ENCODE peak calls at places on chromosomes 2 and 18, in four cellular contexts. One of them, this sample, is unnamed.

GRCh38 chr2:28556303-28556702 is 60.4 kb downstream of the PLB1 start:
- DNase-seq in mesendoderm: no peak
- DNase-seq in H1: no peak
- DNase-seq in H9: no peak
- DNase-seq in this sample: no peak

GRCh38 chr2:160096414-160096813 is 34.0 kb upstream of the PLA2R1 start:
- DNase-seq in H9: no peak
- DNase-seq in H1: no peak
- DNase-seq in mesendoderm: no peak
- DNase-seq in this sample: no peak

GRCh38 chr18:3058328-3059191 is 45.6 kb upstream of the LPIN2 start:
- DNase-seq in mesendoderm: no peak
- DNase-seq in H9: no peak
- DNase-seq in H1: no peak
- DNase-seq in this sample: no peak

GRCh38 chr2:218540015-218540414 is 28.1 kb downstream of the USP37 start:
- DNase-seq in H1: no peak
- DNase-seq in H9: no peak
- DNase-seq in mesendoderm: no peak
- DNase-seq in this sample: peak

GRCh38 chr2:227853204-227853629 is 18.2 kb upstream of the DAW1 start:
- DNase-seq in H1: no peak
- DNase-seq in H9: no peak
- DNase-seq in mesendoderm: no peak
- DNase-seq in this sample: peak

GRCh38 chr18:28127763-28128737 is 48.9 kb downstream of the CDH2 start:
- DNase-seq in mesendoderm: peak
- DNase-seq in H9: no peak
- DNase-seq in H1: no peak
- DNase-seq in this sample: peak

GRCh38 chr18:56702946-56703345 is 51.8 kb downstream of the WDR7 start:
- DNase-seq in H1: no peak
- DNase-seq in mesendoderm: peak
- DNase-seq in H9: no peak
- DNase-seq in this sample: peak

GRCh38 chr2:101305492-101306123 is 2.9 kb downstream of the RNF149 start:
- DNase-seq in H1: no peak
- DNase-seq in H9: no peak
- DNase-seq in mesendoderm: no peak
- DNase-seq in this sample: peak

GRCh38 chr2:240215676-240216051 is 75.2 kb upstream of the OTOS start:
- DNase-seq in H1: no peak
- DNase-seq in mesendoderm: no peak
- DNase-seq in H9: no peak
- DNase-seq in this sample: no peak

GRCh38 chr2:227614246-227614645 is 394 bp downstream of the SCYGR3 start:
- DNase-seq in mesendoderm: no peak
- DNase-seq in H9: no peak
- DNase-seq in H1: no peak
- DNase-seq in this sample: no peak

GRCh38 chr2:1856922-1857321 is 112.6 kb upstream of the PXDN start:
- DNase-seq in H1: no peak
- DNase-seq in mesendoderm: peak
- DNase-seq in H9: no peak
- DNase-seq in this sample: peak

GRCh38 chr2:239167011-239167673 is 233.7 kb downstream of the HDAC4 start:
- DNase-seq in H9: no peak
- DNase-seq in H1: no peak
- DNase-seq in mesendoderm: no peak
- DNase-seq in this sample: no peak

GRCh38 chr2:219001577-219002394 is 8.6 kb upstream of the CRYBA2 start:
- DNase-seq in H9: peak
- DNase-seq in mesendoderm: peak
- DNase-seq in H1: no peak
- DNase-seq in this sample: no peak

GRCh38 chr18:49591775-49592174 is 29.9 kb downstream of the LIPG start:
- DNase-seq in H9: no peak
- DNase-seq in mesendoderm: no peak
- DNase-seq in H1: no peak
- DNase-seq in this sample: no peak

GRCh38 chr2:38184964-38185603 is 109.1 kb upstream of the CYP1B1 start:
- DNase-seq in mesendoderm: no peak
- DNase-seq in H9: no peak
- DNase-seq in H1: no peak
- DNase-seq in this sample: peak

GRCh38 chr2:226048625-226049024 is 649.1 kb downstream of the NYAP2 start:
- DNase-seq in H9: no peak
- DNase-seq in mesendoderm: peak
- DNase-seq in H1: no peak
- DNase-seq in this sample: peak

GRCh38 chr2:55102056-55102812 is 52.0 kb upstream of the RTN4 start:
- DNase-seq in H9: no peak
- DNase-seq in H1: no peak
- DNase-seq in mesendoderm: no peak
- DNase-seq in this sample: peak

GRCh38 chr2:133418021-133418420 is 150.2 kb downstream of the NCKAP5 start:
- DNase-seq in H1: no peak
- DNase-seq in H9: no peak
- DNase-seq in mesendoderm: no peak
- DNase-seq in this sample: no peak

GRCh38 chr18:21281611-21282010 is 39.6 kb downstream of the GREB1L start:
- DNase-seq in H1: no peak
- DNase-seq in mesendoderm: no peak
- DNase-seq in H9: no peak
- DNase-seq in this sample: no peak

GRCh38 chr18:3121256-3121655 is 98.5 kb downstream of the MYOM1 start:
- DNase-seq in mesendoderm: no peak
- DNase-seq in H9: no peak
- DNase-seq in H1: no peak
- DNase-seq in this sample: no peak

GRCh38 chr2:100548771-100549170 is 14.0 kb upstream of the PDCL3 start:
- DNase-seq in H1: no peak
- DNase-seq in mesendoderm: no peak
- DNase-seq in H9: no peak
- DNase-seq in this sample: no peak

GRCh38 chr18:30121397-30121796 is 921.1 kb downstream of the DSC3 start:
- DNase-seq in H1: no peak
- DNase-seq in H9: no peak
- DNase-seq in mesendoderm: no peak
- DNase-seq in this sample: no peak

GRCh38 chr2:86035883-86036789 is 69.5 kb downstream of the POLR1A start:
- DNase-seq in mesendoderm: peak
- DNase-seq in H9: no peak
- DNase-seq in H1: no peak
- DNase-seq in this sample: peak

GRCh38 chr2:110871637-110872036 is 139.3 kb downstream of the ACOXL start:
- DNase-seq in mesendoderm: no peak
- DNase-seq in H9: no peak
- DNase-seq in H1: no peak
- DNase-seq in this sample: no peak

GRCh38 chr2:199646439-199646838 is 188.7 kb upstream of the SATB2 start:
- DNase-seq in H1: no peak
- DNase-seq in mesendoderm: no peak
- DNase-seq in H9: no peak
- DNase-seq in this sample: no peak

GRCh38 chr2:169670215-169670651 is 24.0 kb downstream of the CFAP210 start:
- DNase-seq in H9: no peak
- DNase-seq in mesendoderm: no peak
- DNase-seq in H1: no peak
- DNase-seq in this sample: peak

GRCh38 chr18:73007195-73007934 is 139.6 kb upstream of the NETO1 start:
- DNase-seq in H9: no peak
- DNase-seq in H1: no peak
- DNase-seq in mesendoderm: no peak
- DNase-seq in this sample: no peak

GRCh38 chr2:174688079-174688478 is 76.2 kb downstream of the CHRNA1 start:
- DNase-seq in mesendoderm: no peak
- DNase-seq in H1: no peak
- DNase-seq in H9: no peak
- DNase-seq in this sample: peak

GRCh38 chr2:183000846-183001245 is 37.4 kb downstream of the NCKAP1 start:
- DNase-seq in mesendoderm: no peak
- DNase-seq in H9: no peak
- DNase-seq in H1: no peak
- DNase-seq in this sample: no peak

GRCh38 chr2:206873426-206873825 is 65.9 kb upstream of the CPO start:
- DNase-seq in H9: no peak
- DNase-seq in mesendoderm: peak
- DNase-seq in H1: no peak
- DNase-seq in this sample: no peak

GRCh38 chr2:190344275-190344827 is 962 bp downstream of the INPP1 start:
- DNase-seq in H9: no peak
- DNase-seq in H1: no peak
- DNase-seq in mesendoderm: peak
- DNase-seq in this sample: no peak

GRCh38 chr2:110101911-110102774 is 13.5 kb downstream of the MALL start:
- DNase-seq in H9: no peak
- DNase-seq in mesendoderm: no peak
- DNase-seq in H1: no peak
- DNase-seq in this sample: peak

GRCh38 chr2:36357506-36358316 is 2.1 kb downstream of the CRIM1 start:
- DNase-seq in mesendoderm: peak
- DNase-seq in H9: peak
- DNase-seq in H1: no peak
- DNase-seq in this sample: peak

GRCh38 chr2:216888086-216888485 is 28.2 kb upstream of the TNP1 start:
- DNase-seq in H1: no peak
- DNase-seq in H9: no peak
- DNase-seq in mesendoderm: no peak
- DNase-seq in this sample: no peak

DNA sequence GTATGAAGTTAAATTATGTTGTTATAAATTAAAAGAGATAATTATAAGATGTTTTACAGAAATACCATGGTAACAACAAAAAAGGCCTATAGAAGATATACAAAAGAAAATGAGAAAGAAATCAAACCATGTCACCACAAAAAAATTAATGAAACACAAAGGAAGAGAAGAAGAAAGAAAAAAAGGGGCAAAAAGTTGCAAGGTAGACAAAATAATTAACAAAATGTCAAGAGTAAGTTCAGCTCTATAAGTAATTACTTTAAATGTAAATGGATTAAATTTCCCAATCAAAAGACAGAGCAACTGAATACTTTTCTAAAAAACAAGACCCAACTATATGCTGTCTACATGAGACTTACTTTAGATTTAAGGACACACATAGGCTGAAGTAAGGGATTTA is 378.4 kb upstream of the FSHR start:
- DNase-seq in H1: no peak
- DNase-seq in mesendoderm: no peak
- DNase-seq in H9: no peak
- DNase-seq in this sample: no peak
- H4K5ac ChIP-seq in H1: no peak
- H4K5ac ChIP-seq in mesendoderm: no peak
- H4K5ac ChIP-seq in H9: no peak
- H4K5ac ChIP-seq in this sample: no peak

GRCh38 chr2:12169721-12170120 is 423.3 kb downstream of the LPIN1 start:
- DNase-seq in H1: no peak
- DNase-seq in mesendoderm: no peak
- DNase-seq in H9: no peak
- DNase-seq in this sample: peak
- H2BK120ac ChIP-seq in H1: no peak
- H2BK120ac ChIP-seq in mesendoderm: no peak
- H2BK120ac ChIP-seq in H9: no peak
- H2BK120ac ChIP-seq in this sample: peak

GRCh38 chr2:223813329-223813728 is 24.1 kb downstream of the AP1S3 start:
- DNase-seq in H9: no peak
- DNase-seq in H1: no peak
- DNase-seq in mesendoderm: no peak
- DNase-seq in this sample: no peak
- H4K5ac ChIP-seq in H9: no peak
- H4K5ac ChIP-seq in H1: no peak
- H4K5ac ChIP-seq in mesendoderm: no peak
- H4K5ac ChIP-seq in this sample: no peak

GRCh38 chr2:121257476-121257831 is 27.5 kb downstream of the TFCP2L1 start:
- DNase-seq in mesendoderm: no peak
- DNase-seq in H1: no peak
- DNase-seq in H9: no peak
- DNase-seq in this sample: no peak

GRCh38 chr2:121254748-121255147 is 30.3 kb downstream of the TFCP2L1 start:
- DNase-seq in H1: no peak
- DNase-seq in mesendoderm: no peak
- DNase-seq in H9: no peak
- DNase-seq in this sample: no peak

GRCh38 chr2:121258066-121258465 is 26.9 kb downstream of the TFCP2L1 start:
- DNase-seq in H9: no peak
- DNase-seq in mesendoderm: no peak
- DNase-seq in H1: no peak
- DNase-seq in this sample: no peak

GRCh38 chr2:121255363-121255762 is 29.6 kb downstream of the TFCP2L1 start:
- DNase-seq in H9: no peak
- DNase-seq in H1: no peak
- DNase-seq in mesendoderm: no peak
- DNase-seq in this sample: no peak

GRCh38 chr2:121256720-121257475 is 28.1 kb downstream of the TFCP2L1 start:
- DNase-seq in H1: no peak
- DNase-seq in mesendoderm: no peak
- DNase-seq in H9: no peak
- DNase-seq in this sample: no peak
- H2BK120ac ChIP-seq in H1: no peak
- H2BK120ac ChIP-seq in mesendoderm: no peak
- H2BK120ac ChIP-seq in H9: no peak
- H2BK120ac ChIP-seq in this sample: no peak

DNA sequence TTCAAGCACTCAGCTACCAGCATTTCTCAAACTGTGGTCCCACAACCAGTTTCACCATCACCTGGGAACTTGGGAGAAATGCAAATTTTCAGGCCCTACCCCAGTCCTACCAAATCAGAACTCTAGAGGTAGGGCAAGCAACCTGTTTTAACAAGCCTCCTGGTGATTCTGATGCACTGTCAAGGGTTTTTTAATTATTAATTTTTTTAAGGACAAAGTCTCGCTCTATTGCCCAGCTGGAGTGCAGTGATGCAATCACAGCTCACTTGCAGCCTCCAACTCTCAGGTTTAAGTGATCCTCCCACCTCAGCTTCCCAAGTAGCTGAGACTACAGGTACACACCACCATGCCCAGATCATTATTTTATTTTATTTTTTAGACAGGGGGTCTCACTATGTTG is 7.8 kb downstream of the ACMSD start:
- DNase-seq in H9: no peak
- DNase-seq in H1: no peak
- DNase-seq in mesendoderm: no peak
- DNase-seq in this sample: no peak
- H4K5ac ChIP-seq in H9: no peak
- H4K5ac ChIP-seq in H1: no peak
- H4K5ac ChIP-seq in mesendoderm: no peak
- H4K5ac ChIP-seq in this sample: no peak